ENCODE peak calls at places on chromosome 18, in four cellular contexts. S, B, O and U are unnamed samples.
A peak's percentile ranks its signal among the peaks of the same experiment; 100 is the strongest.

GRCh38 chr18:69528439-69528838 is 127.8 kb downstream of the DOK6 start:
- DNase-seq in S (no peak), B (no peak), O (no peak), U (no peak)

GRCh38 chr18:63025251-63025710 is 294.3 kb downstream of the BCL2 start:
- DNase-seq in S (no peak), B (no peak), O (no peak), U (no peak)

GRCh38 chr18:26510337-26510736 is 38.0 kb downstream of the KCTD1 start:
- DNase-seq in S (no peak), B (no peak), O (no peak), U (no peak)

GRCh38 chr18:55161966-55162365 is 202.7 kb upstream of the CCDC68 start:
- DNase-seq in S (no peak), B (no peak), O (no peak), U (no peak)

GRCh38 chr18:78656346-78656925 is 323.2 kb upstream of the SALL3 start:
- DNase-seq in S (no peak), B (no peak), O (no peak), U (no peak)

GRCh38 chr18:37935086-37935485 is 369.5 kb upstream of the CELF4 start:
- DNase-seq in S (no peak), B (no peak), O (no peak), U (no peak)

GRCh38 chr18:34131008-34131407 is 93.7 kb downstream of the NOL4 start:
- DNase-seq in S (no peak), B (no peak), O (no peak), U (no peak)

GRCh38 chr18:58526425-58527115 is 102.3 kb downstream of the ALPK2 start:
- DNase-seq in S (peak; percentile 95), B (no peak), O (no peak), U (peak; percentile 31)

GRCh38 chr18:21163647-21164625 is 52.3 kb upstream of the ROCK1 start:
- DNase-seq in S (no peak), B (no peak), O (no peak), U (peak; percentile 4)

GRCh38 chr18:13260927-13261471 is 42.4 kb downstream of the LDLRAD4 start:
- DNase-seq in S (no peak), B (no peak), O (no peak), U (no peak)

GRCh38 chr18:78130232-78131195 is 849.1 kb upstream of the SALL3 start:
- DNase-seq in S (no peak), B (no peak), O (no peak), U (no peak)

GRCh38 chr18:79902075-79902474 is 49.4 kb downstream of the SLC66A2 start:
- DNase-seq in S (no peak), B (no peak), O (no peak), U (no peak)

GRCh38 chr18:53850918-53851317 is 373.6 kb downstream of the MBD2 start:
- DNase-seq in S (no peak), B (peak; percentile 1), O (no peak), U (no peak)

GRCh38 chr18:3998698-3999333 is 456.3 kb downstream of the DLGAP1 start:
- DNase-seq in S (peak; percentile 14), B (no peak), O (peak; percentile 29), U (no peak)
- TF ChIP-seq RNF2 in S (no peak), B (no peak), O (no peak), U (no peak)

GRCh38 chr18:43482600-43482999 is 205.3 kb upstream of the SYT4 start:
- DNase-seq in S (no peak), B (no peak), O (no peak), U (no peak)

GRCh38 chr18:43485565-43485964 is 208.3 kb upstream of the SYT4 start:
- DNase-seq in S (no peak), B (no peak), O (no peak), U (no peak)

GRCh38 chr18:43486462-43486861 is 209.2 kb upstream of the SYT4 start:
- DNase-seq in S (no peak), B (no peak), O (no peak), U (no peak)

GRCh38 chr18:43482136-43482535 is 204.8 kb upstream of the SYT4 start:
- DNase-seq in S (no peak), B (no peak), O (no peak), U (no peak)

GRCh38 chr18:43484710-43485109 is 207.4 kb upstream of the SYT4 start:
- DNase-seq in S (peak; percentile 5), B (no peak), O (no peak), U (no peak)
- TF ChIP-seq RAD21 in S (no peak), B (no peak), O (no peak), U (no peak)

GRCh38 chr18:25351280-25351772 is 640 bp downstream of the ZNF521 start:
- DNase-seq in S (no peak), B (no peak), O (no peak), U (no peak)

GRCh38 chr18:25348361-25349130 is 3.4 kb downstream of the ZNF521 start:
- DNase-seq in S (no peak), B (no peak), O (no peak), U (no peak)

GRCh38 chr18:25349926-25350560 is 1.9 kb downstream of the ZNF521 start:
- DNase-seq in S (no peak), B (no peak), O (no peak), U (no peak)

GRCh38 chr18:25350561-25351201 is 1.3 kb downstream of the ZNF521 start:
- DNase-seq in S (no peak), B (no peak), O (no peak), U (no peak)

GRCh38 chr18:25349131-25349925 is 2.6 kb downstream of the ZNF521 start:
- DNase-seq in S (no peak), B (no peak), O (no peak), U (no peak)
- TF ChIP-seq RNF2 in S (no peak), B (no peak), O (no peak), U (no peak)

DNA sequence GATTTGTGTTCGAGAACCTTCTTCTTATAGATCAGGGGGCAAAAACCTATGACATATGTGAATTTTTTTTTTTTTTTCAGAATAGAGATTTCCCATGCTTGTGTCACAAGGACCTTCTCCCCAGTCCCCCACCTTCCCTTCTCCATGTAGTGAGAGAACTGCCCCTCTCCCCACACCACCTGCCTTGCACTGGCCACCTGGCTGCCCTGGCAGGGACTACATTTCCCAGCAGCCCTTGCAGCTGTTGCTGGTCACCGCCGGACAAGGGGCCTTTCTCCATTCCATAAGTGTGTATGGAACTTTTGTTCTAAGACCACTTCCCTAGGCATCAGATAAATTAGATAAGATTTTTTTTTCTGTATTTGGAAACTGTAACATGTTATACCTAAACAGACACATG is 22.2 kb downstream of the MBP start:
- DNase-seq in S (no peak), B (no peak), O (no peak), U (no peak)
- TF ChIP-seq RAD21 in S (no peak), B (no peak), O (no peak), U (no peak)

GRCh38 chr18:36568487-36568886 is 260.3 kb downstream of the TPGS2 start:
- DNase-seq in S (no peak), B (no peak), O (no peak), U (no peak)
- TF ChIP-seq RNF2 in S (no peak), B (no peak), O (no peak), U (no peak)

GRCh38 chr18:3511980-3512379 is 62.0 kb downstream of the TGIF1 start:
- DNase-seq in S (no peak), B (no peak), O (peak; percentile 66), U (no peak)
- TF ChIP-seq RAD21 in S (no peak), B (no peak), O (no peak), U (no peak)

DNA sequence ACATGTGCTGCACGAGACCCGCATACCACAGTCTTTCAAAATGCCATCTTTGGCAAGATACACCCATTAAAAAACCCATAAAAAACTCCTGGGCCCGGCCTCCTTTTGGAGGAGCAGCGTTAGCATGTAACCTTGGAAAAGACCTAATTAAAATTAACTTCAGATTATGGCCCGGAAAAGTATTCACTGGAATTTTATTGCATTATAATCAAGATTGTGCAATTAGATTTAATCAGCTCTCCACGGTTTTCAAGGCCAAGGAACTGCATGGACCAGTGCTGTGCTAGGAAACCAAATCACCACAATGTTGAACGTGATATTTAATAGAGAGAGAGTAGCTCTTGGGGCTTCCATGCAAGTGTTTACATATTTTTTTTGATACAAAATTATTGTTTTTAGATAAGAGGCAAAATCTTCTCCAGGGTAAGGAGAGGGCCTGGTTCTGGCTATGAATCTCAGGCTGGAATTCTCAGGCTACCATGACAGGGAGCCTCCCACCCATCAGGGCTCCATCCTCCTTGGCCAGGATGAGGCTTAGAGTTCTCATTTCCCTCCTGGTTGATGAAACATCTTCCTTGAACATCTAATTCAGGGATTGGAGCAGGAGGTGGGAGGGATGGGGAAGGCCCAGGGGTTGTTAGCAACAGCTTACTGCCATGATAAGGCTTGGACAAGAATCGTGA is 82.0 kb upstream of the TTC39C start:
- DNase-seq in S (no peak), B (no peak), O (no peak), U (no peak)
- TF ChIP-seq RNF2 in S (no peak), B (no peak), O (no peak), U (no peak)